ENCODE peak calls at places on chromosomes 7 and 10, in ten cellular contexts. One of them, this sample, is unnamed.

GRCh38 chr10:123621492-123621891 is 44.7 kb upstream of the GPR26 start:
- DNase-seq in AG09309: no peak
- DNase-seq in AG04450: no peak
- DNase-seq in heart right ventricle: no peak
- DNase-seq in neural progenitor cell: no peak
- DNase-seq in HFF-Myc: no peak
- DNase-seq in tibial artery: no peak
- DNase-seq in upper lobe of left lung: no peak
- DNase-seq in IMR-90: no peak
- DNase-seq in GM06990: no peak
- DNase-seq in this sample: no peak

GRCh38 chr7:150742286-150742968 is 5.2 kb downstream of the GIMAP5 start:
- DNase-seq in IMR-90: no peak
- DNase-seq in neural progenitor cell: no peak
- DNase-seq in tibial artery: no peak
- DNase-seq in upper lobe of left lung: no peak
- DNase-seq in AG04450: no peak
- DNase-seq in heart right ventricle: no peak
- DNase-seq in GM06990: no peak
- DNase-seq in HFF-Myc: no peak
- DNase-seq in AG09309: no peak
- DNase-seq in this sample: no peak

GRCh38 chr7:135855836-135856235 is 107.2 kb upstream of the FAM180A start:
- DNase-seq in AG09309: no peak
- DNase-seq in HFF-Myc: peak; percentile 17
- DNase-seq in upper lobe of left lung: no peak
- DNase-seq in heart right ventricle: no peak
- DNase-seq in neural progenitor cell: no peak
- DNase-seq in AG04450: no peak
- DNase-seq in IMR-90: no peak
- DNase-seq in GM06990: no peak
- DNase-seq in tibial artery: no peak
- DNase-seq in this sample: no peak

GRCh38 chr7:129851810-129852209 is 101.0 kb downstream of the UBE2H start:
- DNase-seq in tibial artery: no peak
- DNase-seq in upper lobe of left lung: no peak
- DNase-seq in IMR-90: no peak
- DNase-seq in heart right ventricle: no peak
- DNase-seq in neural progenitor cell: no peak
- DNase-seq in AG04450: no peak
- DNase-seq in AG09309: no peak
- DNase-seq in GM06990: no peak
- DNase-seq in HFF-Myc: no peak
- DNase-seq in this sample: no peak

GRCh38 chr10:119246862-119247549 is 39.6 kb downstream of the GRK5 start:
- DNase-seq in upper lobe of left lung: no peak
- DNase-seq in HFF-Myc: peak; percentile 79
- DNase-seq in AG04450: peak; percentile 81
- DNase-seq in heart right ventricle: no peak
- DNase-seq in neural progenitor cell: no peak
- DNase-seq in IMR-90: peak; percentile 97
- DNase-seq in GM06990: no peak
- DNase-seq in AG09309: peak; percentile 78
- DNase-seq in tibial artery: peak; percentile 84
- DNase-seq in this sample: peak; percentile 88

GRCh38 chr10:34966440-34966839 is 123.7 kb downstream of the CUL2 start:
- DNase-seq in AG04450: no peak
- DNase-seq in AG09309: peak; percentile 13
- DNase-seq in GM06990: no peak
- DNase-seq in HFF-Myc: no peak
- DNase-seq in heart right ventricle: no peak
- DNase-seq in tibial artery: peak; percentile 1
- DNase-seq in IMR-90: peak; percentile 62
- DNase-seq in upper lobe of left lung: no peak
- DNase-seq in neural progenitor cell: no peak
- DNase-seq in this sample: peak; percentile 42

GRCh38 chr7:116534790-116535189 is 10.0 kb downstream of the CAV1 start:
- DNase-seq in neural progenitor cell: no peak
- DNase-seq in AG04450: no peak
- DNase-seq in upper lobe of left lung: peak; percentile 42
- DNase-seq in IMR-90: no peak
- DNase-seq in HFF-Myc: no peak
- DNase-seq in GM06990: no peak
- DNase-seq in AG09309: peak; percentile 46
- DNase-seq in tibial artery: peak; percentile 75
- DNase-seq in heart right ventricle: no peak
- DNase-seq in this sample: peak; percentile 31

GRCh38 chr10:88138319-88138848 is 275.0 kb downstream of the PTEN start:
- DNase-seq in GM06990: peak; percentile 60
- DNase-seq in neural progenitor cell: no peak
- DNase-seq in heart right ventricle: no peak
- DNase-seq in upper lobe of left lung: no peak
- DNase-seq in IMR-90: no peak
- DNase-seq in tibial artery: no peak
- DNase-seq in HFF-Myc: no peak
- DNase-seq in AG09309: no peak
- DNase-seq in AG04450: no peak
- DNase-seq in this sample: no peak

GRCh38 chr7:17940302-17941170 is at the start of gene SNX13:
- DNase-seq in heart right ventricle: peak; percentile 94
- DNase-seq in HFF-Myc: peak; percentile 52
- DNase-seq in AG04450: peak; percentile 74
- DNase-seq in upper lobe of left lung: peak; percentile 94
- DNase-seq in neural progenitor cell: peak; percentile 98
- DNase-seq in AG09309: peak; percentile 61
- DNase-seq in tibial artery: peak; percentile 94
- DNase-seq in GM06990: peak; percentile 92
- DNase-seq in IMR-90: peak; percentile 92
- DNase-seq in this sample: peak; percentile 95
- TF ChIP-seq CTCF in heart right ventricle: no peak
- TF ChIP-seq CTCF in HFF-Myc: no peak
- TF ChIP-seq CTCF in AG04450: peak; percentile 27
- TF ChIP-seq CTCF in upper lobe of left lung: peak; percentile 40
- TF ChIP-seq CTCF in neural progenitor cell: peak; percentile 44
- TF ChIP-seq CTCF in AG09309: peak; percentile 29
- TF ChIP-seq CTCF in tibial artery: no peak
- TF ChIP-seq CTCF in GM06990: peak; percentile 53
- TF ChIP-seq CTCF in IMR-90: peak; percentile 37
- TF ChIP-seq CTCF in this sample: peak; percentile 25

DNA sequence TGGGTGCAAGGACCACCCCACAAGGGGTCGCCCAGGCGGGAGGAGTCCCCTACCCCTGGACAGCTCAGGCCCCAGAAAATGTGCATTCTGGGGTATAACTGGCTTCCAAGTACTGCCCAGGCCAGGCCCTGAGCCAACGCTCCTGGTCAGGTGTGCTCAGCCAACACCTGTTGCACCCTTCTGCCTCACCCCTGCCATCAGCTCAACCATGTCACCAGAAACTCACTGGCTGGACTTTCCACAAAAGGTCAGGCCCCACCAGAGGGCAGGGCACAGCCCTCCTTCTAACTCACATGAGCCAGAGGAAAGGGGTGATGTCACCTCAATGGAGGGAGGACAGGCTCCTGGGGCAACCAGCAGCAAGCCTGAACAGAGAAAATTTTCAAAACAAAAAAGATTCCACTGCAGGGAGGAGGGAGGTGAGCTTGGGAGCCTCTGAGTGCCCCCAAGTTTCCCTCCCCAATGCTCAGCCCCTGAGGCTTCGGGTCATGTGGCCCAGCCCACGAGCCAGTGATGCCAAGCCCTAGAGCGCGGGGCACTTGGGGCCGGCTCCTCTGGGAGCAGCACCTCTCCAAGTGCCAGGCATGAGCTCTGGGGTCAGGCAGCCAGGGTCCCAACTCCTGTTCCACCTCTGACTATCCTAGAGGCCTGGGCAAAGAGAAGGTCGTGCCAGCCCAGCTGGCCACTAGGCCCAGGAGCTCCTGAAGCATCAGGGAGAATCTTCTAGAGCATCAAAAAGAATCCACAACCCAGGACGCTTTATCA is 2.2 kb downstream of the OGDHL start:
- DNase-seq in neural progenitor cell: no peak
- DNase-seq in IMR-90: no peak
- DNase-seq in upper lobe of left lung: no peak
- DNase-seq in HFF-Myc: no peak
- DNase-seq in AG09309: no peak
- DNase-seq in AG04450: no peak
- DNase-seq in heart right ventricle: no peak
- DNase-seq in tibial artery: no peak
- DNase-seq in GM06990: no peak
- DNase-seq in this sample: no peak
- H3K4me3 ChIP-seq in neural progenitor cell: no peak overlapping the region
- H3K4me3 ChIP-seq in IMR-90: no peak overlapping the region
- H3K4me3 ChIP-seq in upper lobe of left lung: no peak overlapping the region
- H3K4me3 ChIP-seq in HFF-Myc: no peak overlapping the region
- H3K4me3 ChIP-seq in AG09309: no peak overlapping the region
- H3K4me3 ChIP-seq in AG04450: no peak overlapping the region
- H3K4me3 ChIP-seq in heart right ventricle: no peak overlapping the region
- H3K4me3 ChIP-seq in tibial artery: no peak overlapping the region
- H3K4me3 ChIP-seq in GM06990: no peak overlapping the region
- H3K4me3 ChIP-seq in this sample: no peak overlapping the region

GRCh38 chr10:339038-339391 is 203.8 kb downstream of the ZMYND11 start:
- DNase-seq in HFF-Myc: no peak
- DNase-seq in upper lobe of left lung: no peak
- DNase-seq in AG09309: no peak
- DNase-seq in tibial artery: no peak
- DNase-seq in AG04450: no peak
- DNase-seq in heart right ventricle: no peak
- DNase-seq in neural progenitor cell: no peak
- DNase-seq in GM06990: no peak
- DNase-seq in IMR-90: peak; percentile 11
- DNase-seq in this sample: no peak

GRCh38 chr10:338176-339037 is 203.2 kb downstream of the ZMYND11 start:
- DNase-seq in AG04450: no peak
- DNase-seq in upper lobe of left lung: no peak
- DNase-seq in heart right ventricle: no peak
- DNase-seq in AG09309: no peak
- DNase-seq in IMR-90: peak; percentile 16
- DNase-seq in GM06990: no peak
- DNase-seq in neural progenitor cell: no peak
- DNase-seq in HFF-Myc: no peak
- DNase-seq in tibial artery: peak; percentile 78
- DNase-seq in this sample: peak; percentile 18

GRCh38 chr10:336247-336646 is 201.0 kb downstream of the ZMYND11 start:
- DNase-seq in AG09309: no peak
- DNase-seq in IMR-90: no peak
- DNase-seq in heart right ventricle: no peak
- DNase-seq in upper lobe of left lung: no peak
- DNase-seq in GM06990: no peak
- DNase-seq in tibial artery: no peak
- DNase-seq in AG04450: no peak
- DNase-seq in neural progenitor cell: no peak
- DNase-seq in HFF-Myc: no peak
- DNase-seq in this sample: no peak

GRCh38 chr10:331186-331585 is 195.9 kb downstream of the ZMYND11 start:
- DNase-seq in AG04450: no peak
- DNase-seq in IMR-90: no peak
- DNase-seq in GM06990: no peak
- DNase-seq in neural progenitor cell: no peak
- DNase-seq in heart right ventricle: no peak
- DNase-seq in AG09309: no peak
- DNase-seq in HFF-Myc: no peak
- DNase-seq in tibial artery: no peak
- DNase-seq in upper lobe of left lung: no peak
- DNase-seq in this sample: no peak

GRCh38 chr10:335151-335800 is 200.0 kb downstream of the ZMYND11 start:
- DNase-seq in HFF-Myc: no peak
- DNase-seq in tibial artery: no peak
- DNase-seq in neural progenitor cell: no peak
- DNase-seq in IMR-90: peak; percentile 44
- DNase-seq in heart right ventricle: no peak
- DNase-seq in GM06990: no peak
- DNase-seq in AG09309: no peak
- DNase-seq in AG04450: no peak
- DNase-seq in upper lobe of left lung: no peak
- DNase-seq in this sample: no peak
- TF ChIP-seq CTCF in HFF-Myc: no peak
- TF ChIP-seq CTCF in tibial artery: no peak
- TF ChIP-seq CTCF in neural progenitor cell: no peak
- TF ChIP-seq CTCF in IMR-90: no peak
- TF ChIP-seq CTCF in heart right ventricle: no peak
- TF ChIP-seq CTCF in GM06990: no peak
- TF ChIP-seq CTCF in AG09309: no peak
- TF ChIP-seq CTCF in AG04450: no peak
- TF ChIP-seq CTCF in upper lobe of left lung: no peak
- TF ChIP-seq CTCF in this sample: no peak

GRCh38 chr10:71308985-71309384 is 10.1 kb upstream of the SLC29A3 start:
- DNase-seq in heart right ventricle: no peak
- DNase-seq in upper lobe of left lung: no peak
- DNase-seq in neural progenitor cell: no peak
- DNase-seq in tibial artery: no peak
- DNase-seq in HFF-Myc: no peak
- DNase-seq in AG09309: no peak
- DNase-seq in AG04450: no peak
- DNase-seq in GM06990: no peak
- DNase-seq in IMR-90: no peak
- DNase-seq in this sample: no peak

GRCh38 chr10:71308244-71308643 is 10.8 kb upstream of the SLC29A3 start:
- DNase-seq in upper lobe of left lung: no peak
- DNase-seq in HFF-Myc: no peak
- DNase-seq in heart right ventricle: no peak
- DNase-seq in tibial artery: no peak
- DNase-seq in AG04450: no peak
- DNase-seq in neural progenitor cell: no peak
- DNase-seq in GM06990: no peak
- DNase-seq in IMR-90: no peak
- DNase-seq in AG09309: no peak
- DNase-seq in this sample: no peak

GRCh38 chr10:71306951-71307350 is 12.1 kb upstream of the SLC29A3 start:
- DNase-seq in neural progenitor cell: no peak
- DNase-seq in AG09309: no peak
- DNase-seq in IMR-90: no peak
- DNase-seq in AG04450: no peak
- DNase-seq in GM06990: no peak
- DNase-seq in heart right ventricle: no peak
- DNase-seq in upper lobe of left lung: no peak
- DNase-seq in tibial artery: no peak
- DNase-seq in HFF-Myc: no peak
- DNase-seq in this sample: no peak

GRCh38 chr10:71309919-71310318 is 9.1 kb upstream of the SLC29A3 start:
- DNase-seq in HFF-Myc: no peak
- DNase-seq in tibial artery: no peak
- DNase-seq in AG09309: no peak
- DNase-seq in IMR-90: no peak
- DNase-seq in GM06990: no peak
- DNase-seq in neural progenitor cell: no peak
- DNase-seq in AG04450: no peak
- DNase-seq in upper lobe of left lung: no peak
- DNase-seq in heart right ventricle: no peak
- DNase-seq in this sample: no peak

DNA sequence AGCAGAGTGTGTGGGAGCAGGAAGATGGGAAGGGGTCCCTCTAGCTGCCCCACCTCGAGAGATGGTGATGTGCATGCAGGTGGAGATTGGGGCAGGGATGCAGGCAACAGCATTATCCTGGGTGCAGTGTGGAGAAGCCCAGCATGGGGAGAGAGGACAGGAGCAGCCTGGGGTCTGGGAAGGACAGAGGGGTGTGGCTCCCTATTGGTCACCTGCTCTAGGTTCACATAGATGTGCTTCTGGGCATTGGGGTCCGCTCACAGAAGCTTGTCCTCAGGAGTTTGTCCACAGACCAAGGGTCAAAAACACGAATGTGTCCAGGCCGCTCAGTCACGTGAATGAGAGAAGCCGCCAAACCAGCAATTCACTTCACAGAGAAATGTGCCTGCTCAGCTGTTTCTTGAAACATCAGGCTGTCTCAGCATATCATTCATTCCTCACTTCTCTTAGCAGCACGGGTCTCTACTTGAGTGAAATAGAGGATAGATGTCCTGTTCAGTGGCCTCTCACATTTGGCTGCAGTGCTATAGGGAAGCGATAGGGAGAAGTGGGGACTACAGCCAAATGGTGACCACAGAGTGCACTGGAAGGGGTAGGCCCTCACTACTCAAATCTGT is 11.5 kb upstream of the SLC29A3 start:
- DNase-seq in neural progenitor cell: no peak
- DNase-seq in GM06990: no peak
- DNase-seq in AG09309: no peak
- DNase-seq in HFF-Myc: no peak
- DNase-seq in tibial artery: no peak
- DNase-seq in IMR-90: no peak
- DNase-seq in heart right ventricle: no peak
- DNase-seq in upper lobe of left lung: no peak
- DNase-seq in AG04450: no peak
- DNase-seq in this sample: no peak
- H3K4me3 ChIP-seq in neural progenitor cell: no peak overlapping the region
- H3K4me3 ChIP-seq in GM06990: no peak overlapping the region
- H3K4me3 ChIP-seq in AG09309: no peak overlapping the region
- H3K4me3 ChIP-seq in HFF-Myc: no peak overlapping the region
- H3K4me3 ChIP-seq in tibial artery: no peak overlapping the region
- H3K4me3 ChIP-seq in IMR-90: no peak overlapping the region
- H3K4me3 ChIP-seq in heart right ventricle: no peak overlapping the region
- H3K4me3 ChIP-seq in upper lobe of left lung: no peak overlapping the region
- H3K4me3 ChIP-seq in AG04450: no peak overlapping the region
- H3K4me3 ChIP-seq in this sample: no peak overlapping the region

This sample was measured in fibroblast of pulmonary artery.